ENCODE peak calls at places on chromosome 21, in five cellular contexts. O is HFF-Myc, V is A549, E is stomach, R is lower lobe of right lung. U is an unnamed sample.
A peak's percentile ranks its signal among the peaks of the same experiment; 100 is the strongest.

GRCh38 chr21:43354016-43354420 is 72.9 kb downstream of the SIK1 start:
- DNase-seq in O (no peak), V (no peak), E (no peak), R (no peak), U (no peak)

GRCh38 chr21:18174370-18174769 is 70.3 kb upstream of the CHODL start:
- DNase-seq in O (no peak), V (no peak), E (no peak), R (no peak), U (no peak)

GRCh38 chr21:32099812-32100416 is 178.9 kb downstream of the MIS18A start:
- DNase-seq in O (no peak), V (no peak), E (no peak), R (no peak), U (no peak)

GRCh38 chr21:33856893-33857527 is 58.6 kb downstream of the ATP5PO start:
- DNase-seq in O (no peak), V (no peak), E (no peak), R (no peak), U (no peak)

GRCh38 chr21:32198369-32198768 is 80.5 kb downstream of the MIS18A start:
- DNase-seq in O (no peak), V (no peak), E (no peak), R (no peak), U (no peak)

GRCh38 chr21:20591294-20591693 is 406.9 kb upstream of the NCAM2 start:
- DNase-seq in O (no peak), V (no peak), E (no peak), R (no peak), U (peak; percentile 48)

GRCh38 chr21:15682182-15682895 is 47.4 kb upstream of the USP25 start:
- DNase-seq in O (peak; percentile 24), V (no peak), E (no peak), R (no peak), U (peak; percentile 91)

GRCh38 chr21:29678616-29679015 is 261.2 kb downstream of the GRIK1 start:
- DNase-seq in O (no peak), V (no peak), E (no peak), R (no peak), U (peak; percentile 94)

GRCh38 chr21:34029724-34030528 is 43.5 kb upstream of the MRPS6 start:
- DNase-seq in O (peak; percentile 73), V (peak; percentile 53), E (peak; percentile 33), R (no peak), U (peak; percentile 92)

GRCh38 chr21:14543983-14544382 is 2.1 kb downstream of the SAMSN1 start:
- DNase-seq in O (no peak), V (no peak), E (no peak), R (no peak), U (no peak)

GRCh38 chr21:42777757-42778344 is 101.5 kb downstream of the WDR4 start:
- DNase-seq in O (no peak), V (no peak), E (no peak), R (peak; percentile 39), U (peak; percentile 18)

GRCh38 chr21:29656504-29657227 is 283.1 kb downstream of the GRIK1 start:
- DNase-seq in O (peak; percentile 35), V (no peak), E (no peak), R (no peak), U (peak; percentile 60)

GRCh38 chr21:32515869-32516268 is 69.5 kb downstream of the TCP10L start:
- DNase-seq in O (no peak), V (no peak), E (no peak), R (no peak), U (peak; percentile 81)

GRCh38 chr21:37921091-37921490 is 4.8 kb upstream of the KCNJ6 start:
- DNase-seq in O (no peak), V (no peak), E (no peak), R (no peak), U (peak; percentile 27)

GRCh38 chr21:31813873-31814272 is 58.9 kb upstream of the HUNK start:
- DNase-seq in O (no peak), V (no peak), E (no peak), R (no peak), U (no peak)

GRCh38 chr21:29382029-29382654 is 83.4 kb downstream of the BACH1 start:
- DNase-seq in O (peak; percentile 11), V (peak; percentile 8), E (no peak), R (no peak), U (peak; percentile 80)

GRCh38 chr21:37767984-37768383 is 148.3 kb downstream of the KCNJ6 start:
- DNase-seq in O (no peak), V (no peak), E (no peak), R (no peak), U (peak; percentile 45)

GRCh38 chr21:44286716-44287632 is 1.3 kb downstream of the AIRE start:
- DNase-seq in O (no peak), V (no peak), E (no peak), R (no peak), U (no peak)

GRCh38 chr21:39036581-39036980 is 146.7 kb downstream of the PSMG1 start:
- DNase-seq in O (no peak), V (no peak), E (no peak), R (no peak), U (no peak)

GRCh38 chr21:16079830-16080229 is 350.0 kb downstream of the USP25 start:
- DNase-seq in O (no peak), V (no peak), E (no peak), R (no peak), U (peak; percentile 78)

GRCh38 chr21:37437376-37438080 is 71.0 kb downstream of the DYRK1A start:
- DNase-seq in O (no peak), V (no peak), E (no peak), R (no peak), U (no peak)

GRCh38 chr21:14942801-14943490 is 121.9 kb downstream of the NRIP1 start:
- DNase-seq in O (no peak), V (no peak), E (no peak), R (no peak), U (peak; percentile 89)

GRCh38 chr21:39882186-39882882 is 15.1 kb downstream of the PCP4 start:
- DNase-seq in O (no peak), V (no peak), E (no peak), R (no peak), U (no peak)

GRCh38 chr21:42991992-42992740 is 17.8 kb downstream of the PKNOX1 start:
- DNase-seq in O (peak; percentile 87), V (no peak), E (no peak), R (peak; percentile 56), U (peak; percentile 95)

GRCh38 chr21:33022489-33022827 is 3.3 kb upstream of the OLIG2 start:
- DNase-seq in O (no peak), V (no peak), E (no peak), R (no peak), U (no peak)

GRCh38 chr21:19810779-19811178 is 1187.4 kb upstream of the NCAM2 start:
- DNase-seq in O (no peak), V (no peak), E (no peak), R (no peak), U (peak; percentile 69)

GRCh38 chr21:32794643-32795042 is 23.1 kb upstream of the PAXBP1 start:
- DNase-seq in O (no peak), V (no peak), E (no peak), R (no peak), U (no peak)

GRCh38 chr21:29155118-29155932 is 24.9 kb downstream of the MAP3K7CL start:
- DNase-seq in O (no peak), V (no peak), E (no peak), R (peak; percentile 63), U (peak; percentile 93)

GRCh38 chr21:43778469-43779335 is 2.6 kb upstream of the CSTB start:
- DNase-seq in O (no peak), V (no peak), E (no peak), R (no peak), U (peak; percentile 83)

GRCh38 chr21:18468775-18469174 is 65.2 kb upstream of the TMPRSS15 start:
- DNase-seq in O (no peak), V (no peak), E (no peak), R (no peak), U (peak; percentile 22)

GRCh38 chr21:45986316-45987051 is 4.9 kb downstream of the COL6A1 start:
- DNase-seq in O (no peak), V (no peak), E (no peak), R (no peak), U (no peak)
- H3K4me3 ChIP-seq in O (peak overlapping the region; percentile 98), V (no peak overlapping the region), E (peak overlapping the region; percentile 1), R (no peak overlapping the region), U (no peak overlapping the region)

DNA sequence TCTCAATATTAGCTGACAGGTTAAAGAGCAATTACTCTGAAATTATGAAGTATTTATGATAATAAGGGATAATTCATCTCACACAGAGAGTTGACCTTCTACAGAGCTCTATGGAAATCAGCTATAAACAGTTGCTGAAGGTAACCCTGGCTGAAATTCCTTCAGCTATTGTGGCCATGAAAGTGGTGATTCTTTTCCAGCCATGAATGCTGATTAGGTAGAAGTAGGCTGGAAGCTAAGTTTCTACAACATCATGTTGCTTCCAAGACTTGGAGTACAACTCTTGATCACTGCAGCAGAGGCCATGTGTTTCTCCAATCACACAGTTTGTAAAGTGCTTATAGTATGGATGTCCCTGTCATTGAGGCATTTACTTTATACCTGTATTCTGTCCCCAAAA is 2128.9 kb downstream of the MRPL39 start:
- DNase-seq in O (no peak), V (no peak), E (no peak), R (no peak), U (no peak)
- TF ChIP-seq CTCF in O (no peak), V (no peak), E (no peak), R (no peak), U (no peak)

DNA sequence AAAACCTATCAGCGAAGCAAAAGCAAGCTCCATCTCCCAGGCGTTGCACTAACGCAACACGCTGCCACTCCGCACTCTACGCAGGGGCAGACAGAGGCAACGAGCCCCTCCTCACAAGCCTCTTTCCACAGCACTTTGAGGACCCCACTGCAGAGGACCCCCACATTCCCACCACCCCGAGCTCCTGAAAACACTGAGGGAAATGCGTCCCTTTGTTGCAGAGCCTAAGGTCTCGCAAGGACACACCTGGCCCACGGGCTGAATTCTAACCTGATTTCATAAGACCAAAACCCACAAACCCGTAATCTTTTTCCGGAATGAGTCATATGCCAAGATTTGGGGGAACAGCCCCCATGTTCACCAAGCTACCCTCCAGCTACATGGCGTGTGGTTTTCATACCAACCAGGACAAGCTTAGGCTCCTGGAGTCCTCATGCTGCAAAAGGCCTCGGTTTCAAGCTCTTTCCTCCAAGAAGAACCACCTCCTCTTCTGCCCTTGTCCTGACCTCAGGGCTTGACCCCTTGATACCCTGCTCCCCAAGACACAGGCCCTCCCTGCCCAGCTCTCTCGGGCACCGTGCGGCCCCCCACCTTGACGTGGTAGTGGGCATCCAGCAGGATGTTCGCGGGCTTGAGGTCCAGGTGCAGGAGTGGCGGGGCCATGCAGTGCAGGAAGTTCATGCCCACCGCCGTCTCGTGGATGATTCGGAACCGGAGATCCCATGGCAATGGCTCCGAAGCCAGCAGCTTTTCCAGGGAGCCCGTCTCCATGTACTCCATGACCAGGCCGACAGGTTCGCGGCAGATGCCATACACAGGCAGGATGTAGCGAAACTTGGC is 10.7 kb downstream of the RIPK4 start:
- DNase-seq in O (no peak), V (no peak), E (no peak), R (no peak), U (no peak)
- H3K4me3 ChIP-seq in O (no peak overlapping the region), V (no peak overlapping the region), E (no peak overlapping the region), R (no peak overlapping the region), U (no peak overlapping the region)

GRCh38 chr21:41589131-41589530 is 81.2 kb upstream of the TMPRSS2 start:
- DNase-seq in O (no peak), V (no peak), E (peak; percentile 5), R (no peak), U (no peak)
- TF ChIP-seq CTCF in O (no peak), V (no peak), E (no peak), R (no peak), U (peak; percentile 2)

U was measured in choroid plexus epithelial cell.